ENCODE peak calls at places on chromosomes 1 and 21, in eight cellular contexts. D is IMR-90, F is BJ, L is BE2C, T is uterus, M is suprapubic skin, R is fibroblast of lung, Z is transverse colon. Q is an unnamed sample.

GRCh38 chr1:76727520-76727919 is 139.8 kb upstream of the ST6GALNAC5 start:
- DNase-seq in D (no peak), F (no peak), L (no peak), T (no peak), M (no peak), R (no peak), Z (no peak), Q (no peak)

GRCh38 chr1:4594286-4594991 is 60.0 kb upstream of the AJAP1 start:
- DNase-seq in D (no peak), F (no peak), L (no peak), T (no peak), M (no peak), R (no peak), Z (no peak), Q (no peak)

GRCh38 chr1:3038113-3038551 is 16.9 kb downstream of the ACTRT2 start:
- DNase-seq in D (no peak), F (no peak), L (no peak), T (no peak), M (no peak), R (no peak), Z (no peak), Q (no peak)

GRCh38 chr21:33069994-33070811 is at the start of gene OLIG1:
- DNase-seq in D (peak), F (no peak), L (no peak), T (no peak), M (no peak), R (no peak), Z (no peak), Q (no peak)

GRCh38 chr1:99748419-99748818 is 18.0 kb downstream of the FRRS1 start:
- DNase-seq in D (peak), F (no peak), L (no peak), T (no peak), M (no peak), R (no peak), Z (no peak), Q (no peak)

GRCh38 chr1:243910612-243911011 is 60.6 kb upstream of the AKT3 start:
- DNase-seq in D (no peak), F (no peak), L (no peak), T (no peak), M (no peak), R (no peak), Z (no peak), Q (no peak)

GRCh38 chr1:7407980-7408770 is 362.9 kb upstream of the VAMP3 start:
- DNase-seq in D (no peak), F (no peak), L (no peak), T (no peak), M (peak), R (no peak), Z (no peak), Q (no peak)

GRCh38 chr1:37473431-37474050 is 839 bp upstream of the ZC3H12A start:
- DNase-seq in D (no peak), F (no peak), L (no peak), T (no peak), M (no peak), R (no peak), Z (no peak), Q (no peak)

GRCh38 chr1:21508580-21509350 is 458 bp upstream of the ALPL start:
- DNase-seq in D (peak), F (no peak), L (peak), T (peak), M (no peak), R (peak), Z (peak), Q (no peak)

GRCh38 chr1:169970114-169970513 is 76.4 kb upstream of the SCYL3 start:
- DNase-seq in D (no peak), F (no peak), L (no peak), T (no peak), M (no peak), R (no peak), Z (no peak), Q (no peak)

GRCh38 chr21:42427809-42428419 is 24.2 kb downstream of the UBASH3A start:
- DNase-seq in D (no peak), F (no peak), L (no peak), T (no peak), M (peak), R (no peak), Z (no peak), Q (no peak)

DNA sequence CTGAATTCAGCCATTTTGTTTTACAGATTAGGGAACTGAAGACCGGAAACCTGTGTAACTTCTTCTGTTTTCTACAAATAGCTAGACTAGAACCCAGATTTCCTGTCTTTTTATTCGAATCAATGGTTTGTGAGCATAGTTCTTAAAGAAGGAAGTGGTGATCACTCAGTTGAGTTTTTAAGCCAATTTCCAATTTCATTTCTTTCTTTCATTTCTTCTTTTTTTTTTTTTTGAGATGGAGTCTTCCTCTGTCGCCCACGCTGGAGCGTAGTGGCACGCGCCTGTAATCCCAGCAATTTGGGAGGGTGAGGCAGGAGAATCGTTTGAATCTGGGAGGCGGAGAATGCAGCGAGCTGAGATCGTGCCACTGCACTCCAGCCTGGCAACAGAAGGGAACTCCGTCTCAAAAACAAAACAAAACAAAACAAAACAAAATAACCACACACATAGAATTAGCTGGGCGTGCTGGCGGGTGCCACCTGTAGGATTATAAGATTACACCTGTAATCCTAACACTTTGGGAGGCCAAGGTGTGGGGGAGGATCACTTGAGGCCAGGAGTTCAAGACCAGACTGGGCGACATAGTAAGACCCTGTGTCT is 3.0 kb upstream of the MDM4 start:
- DNase-seq in D (no peak), F (no peak), L (no peak), T (no peak), M (no peak), R (no peak), Z (no peak), Q (no peak)
- H3K4me3 ChIP-seq in D (no peak), F (no peak), L (no peak), T (no peak), M (no peak), R (no peak), Z (no peak), Q (no peak)

GRCh38 chr1:11320153-11320936 is 47.3 kb downstream of the UBIAD1 start:
- DNase-seq in D (no peak), F (no peak), L (peak), T (no peak), M (no peak), R (no peak), Z (no peak), Q (no peak)
- H3K4me3 ChIP-seq in D (no peak), F (no peak), L (no peak), T (no peak), M (no peak), R (no peak), Z (no peak), Q (no peak)

GRCh38 chr1:47995306-47996050 is 1.7 kb downstream of the TRABD2B start:
- DNase-seq in D (no peak), F (no peak), L (no peak), T (no peak), M (no peak), R (no peak), Z (no peak), Q (no peak)
- H3K4me3 ChIP-seq in D (no peak), F (no peak), L (no peak), T (no peak), M (peak), R (no peak), Z (no peak), Q (no peak)

GRCh38 chr1:179805291-179806195 is 62.5 kb downstream of the FAM163A start:
- DNase-seq in D (no peak), F (no peak), L (no peak), T (no peak), M (no peak), R (no peak), Z (no peak), Q (no peak)
- H3K4me3 ChIP-seq in D (no peak), F (no peak), L (no peak), T (no peak), M (no peak), R (no peak), Z (no peak), Q (no peak)

DNA sequence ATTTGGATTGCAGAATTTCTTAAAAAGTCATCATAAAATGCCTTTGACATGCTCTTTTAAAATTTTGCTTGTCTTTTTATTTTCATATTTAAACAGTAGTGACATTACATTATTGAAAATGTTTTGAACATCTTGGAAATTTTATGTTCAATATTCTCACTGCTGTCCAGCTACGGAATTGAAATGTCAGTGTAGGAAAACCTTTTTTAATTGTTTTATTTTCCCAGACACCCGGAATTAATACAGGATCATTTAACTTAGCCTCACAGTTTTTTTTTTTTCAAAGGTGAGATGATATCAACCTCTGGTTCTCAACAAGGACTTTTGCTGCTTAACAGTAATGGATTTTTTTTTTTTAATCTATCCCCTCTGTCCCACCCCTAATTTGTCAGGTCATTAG is 4.1 kb downstream of the RBM15 start:
- DNase-seq in D (no peak), F (no peak), L (no peak), T (no peak), M (no peak), R (no peak), Z (no peak), Q (no peak)
- H3K4me3 ChIP-seq in D (no peak), F (no peak), L (peak), T (no peak), M (no peak), R (no peak), Z (peak), Q (peak)

GRCh38 chr1:153985984-153986761 is at the start of gene RAB13:
- DNase-seq in D (peak), F (peak), L (peak), T (peak), M (peak), R (peak), Z (peak), Q (peak)

GRCh38 chr1:153985341-153985912 is 712 bp downstream of the RAB13 start:
- DNase-seq in D (peak), F (no peak), L (no peak), T (peak), M (peak), R (peak), Z (peak), Q (no peak)

GRCh38 chr1:153990468-153991150 is at the start of gene RPS27:
- DNase-seq in D (peak), F (peak), L (peak), T (peak), M (peak), R (peak), Z (peak), Q (peak)

GRCh38 chr1:153984125-153984899 is 1.8 kb downstream of the RAB13 start:
- DNase-seq in D (no peak), F (no peak), L (no peak), T (no peak), M (no peak), R (no peak), Z (no peak), Q (no peak)

DNA sequence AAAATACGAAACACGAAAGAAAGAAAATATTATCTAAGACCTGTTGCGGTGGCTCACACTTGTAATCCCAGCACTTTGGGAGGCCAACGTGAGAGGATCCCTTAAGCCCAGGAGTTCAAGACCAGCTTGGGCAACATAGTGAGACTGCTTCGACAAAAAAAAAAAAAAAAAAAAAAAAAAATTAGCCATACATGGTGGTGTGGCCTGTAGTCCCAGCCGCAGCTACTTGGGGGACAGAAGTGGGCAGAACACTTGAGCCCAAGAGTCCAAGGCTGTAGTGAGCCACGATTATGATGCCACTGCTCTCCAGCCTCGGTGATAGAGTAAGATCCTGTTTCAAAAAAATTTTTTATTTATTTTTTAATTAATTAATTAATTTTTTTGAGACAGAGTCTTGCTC is 1.5 kb upstream of the RAB13 start:
- DNase-seq in D (no peak), F (no peak), L (no peak), T (no peak), M (no peak), R (no peak), Z (no peak), Q (no peak)
- H3K4me3 ChIP-seq in D (no peak), F (no peak), L (no peak), T (no peak), M (no peak), R (no peak), Z (no peak), Q (no peak)

Q was measured in HFF-Myc.